ENCODE peak calls at places on chromosomes 16 and 17, in eight cellular contexts. One of them, this sample, is unnamed.

GRCh38 chr16:85555549-85556455 is 57.3 kb upstream of the GSE1 start:
- DNase-seq in CD8-positive, alpha-beta T cell: no peak
- DNase-seq in sigmoid colon: no peak
- DNase-seq in AG09309: no peak
- DNase-seq in A549: peak; percentile 18
- DNase-seq in heart right ventricle: peak; percentile 73
- DNase-seq in AG10803: peak; percentile 57
- DNase-seq in astrocyte of the spinal cord: peak; percentile 57
- DNase-seq in this sample: no peak

GRCh38 chr17:14156689-14157088 is 80.0 kb downstream of the CDRT15 start:
- DNase-seq in AG10803: peak; percentile 93
- DNase-seq in CD8-positive, alpha-beta T cell: no peak
- DNase-seq in AG09309: peak; percentile 82
- DNase-seq in astrocyte of the spinal cord: no peak
- DNase-seq in A549: no peak
- DNase-seq in heart right ventricle: no peak
- DNase-seq in sigmoid colon: no peak
- DNase-seq in this sample: no peak

GRCh38 chr16:67653131-67654068 is 6.7 kb downstream of the ACD start:
- DNase-seq in CD8-positive, alpha-beta T cell: no peak
- DNase-seq in sigmoid colon: no peak
- DNase-seq in astrocyte of the spinal cord: no peak
- DNase-seq in heart right ventricle: no peak
- DNase-seq in AG10803: no peak
- DNase-seq in A549: no peak
- DNase-seq in AG09309: no peak
- DNase-seq in this sample: no peak

GRCh38 chr16:86515780-86516617 is 5.7 kb downstream of the FOXF1 start:
- DNase-seq in heart right ventricle: no peak
- DNase-seq in A549: no peak
- DNase-seq in AG09309: no peak
- DNase-seq in CD8-positive, alpha-beta T cell: no peak
- DNase-seq in astrocyte of the spinal cord: peak; percentile 46
- DNase-seq in AG10803: peak; percentile 24
- DNase-seq in sigmoid colon: no peak
- DNase-seq in this sample: no peak

GRCh38 chr17:57011482-57012015 is 33.6 kb downstream of the SCPEP1 start:
- DNase-seq in A549: no peak
- DNase-seq in sigmoid colon: no peak
- DNase-seq in CD8-positive, alpha-beta T cell: no peak
- DNase-seq in AG10803: no peak
- DNase-seq in astrocyte of the spinal cord: no peak
- DNase-seq in heart right ventricle: no peak
- DNase-seq in AG09309: no peak
- DNase-seq in this sample: no peak

GRCh38 chr17:71163121-71163812 is 957.6 kb upstream of the SOX9 start:
- DNase-seq in AG09309: no peak
- DNase-seq in sigmoid colon: no peak
- DNase-seq in heart right ventricle: no peak
- DNase-seq in astrocyte of the spinal cord: peak; percentile 72
- DNase-seq in CD8-positive, alpha-beta T cell: no peak
- DNase-seq in A549: no peak
- DNase-seq in AG10803: no peak
- DNase-seq in this sample: no peak

GRCh38 chr16:53457670-53458069 is 23.4 kb downstream of the RBL2 start:
- DNase-seq in astrocyte of the spinal cord: peak; percentile 15
- DNase-seq in sigmoid colon: no peak
- DNase-seq in CD8-positive, alpha-beta T cell: peak; percentile 46
- DNase-seq in AG10803: no peak
- DNase-seq in AG09309: no peak
- DNase-seq in A549: no peak
- DNase-seq in heart right ventricle: no peak
- DNase-seq in this sample: no peak

GRCh38 chr17:40451420-40451819 is 8.2 kb downstream of the IGFBP4 start:
- DNase-seq in heart right ventricle: peak; percentile 84
- DNase-seq in sigmoid colon: peak; percentile 96
- DNase-seq in astrocyte of the spinal cord: peak; percentile 92
- DNase-seq in A549: no peak
- DNase-seq in AG10803: peak; percentile 98
- DNase-seq in AG09309: peak; percentile 90
- DNase-seq in CD8-positive, alpha-beta T cell: no peak
- DNase-seq in this sample: peak; percentile 91

GRCh38 chr17:13750783-13751484 is 149.2 kb upstream of the HS3ST3A1 start:
- DNase-seq in A549: no peak
- DNase-seq in astrocyte of the spinal cord: no peak
- DNase-seq in CD8-positive, alpha-beta T cell: no peak
- DNase-seq in sigmoid colon: no peak
- DNase-seq in heart right ventricle: no peak
- DNase-seq in AG09309: no peak
- DNase-seq in AG10803: peak; percentile 39
- DNase-seq in this sample: no peak

GRCh38 chr16:54073356-54073755 is 213.2 kb downstream of the IRX3 start:
- DNase-seq in A549: no peak
- DNase-seq in AG09309: no peak
- DNase-seq in AG10803: no peak
- DNase-seq in sigmoid colon: no peak
- DNase-seq in heart right ventricle: no peak
- DNase-seq in astrocyte of the spinal cord: no peak
- DNase-seq in CD8-positive, alpha-beta T cell: no peak
- DNase-seq in this sample: no peak

GRCh38 chr17:6701719-6702118 is 11.4 kb downstream of the SLC13A5 start:
- DNase-seq in A549: peak; percentile 50
- DNase-seq in AG10803: no peak
- DNase-seq in astrocyte of the spinal cord: no peak
- DNase-seq in AG09309: no peak
- DNase-seq in sigmoid colon: peak; percentile 43
- DNase-seq in heart right ventricle: no peak
- DNase-seq in CD8-positive, alpha-beta T cell: no peak
- DNase-seq in this sample: no peak

GRCh38 chr16:14576532-14576931 is 53.5 kb downstream of the PARN start:
- DNase-seq in sigmoid colon: no peak
- DNase-seq in heart right ventricle: no peak
- DNase-seq in AG10803: no peak
- DNase-seq in astrocyte of the spinal cord: no peak
- DNase-seq in CD8-positive, alpha-beta T cell: no peak
- DNase-seq in A549: no peak
- DNase-seq in AG09309: no peak
- DNase-seq in this sample: no peak

GRCh38 chr16:63617990-63618763 is 1503.7 kb downstream of the CDH11 start:
- DNase-seq in AG10803: no peak
- DNase-seq in AG09309: no peak
- DNase-seq in sigmoid colon: no peak
- DNase-seq in astrocyte of the spinal cord: no peak
- DNase-seq in A549: peak; percentile 73
- DNase-seq in CD8-positive, alpha-beta T cell: no peak
- DNase-seq in heart right ventricle: peak; percentile 25
- DNase-seq in this sample: no peak

GRCh38 chr17:16197276-16197675 is 18.1 kb downstream of the NCOR1 start:
- DNase-seq in astrocyte of the spinal cord: no peak
- DNase-seq in AG09309: no peak
- DNase-seq in sigmoid colon: no peak
- DNase-seq in AG10803: no peak
- DNase-seq in CD8-positive, alpha-beta T cell: no peak
- DNase-seq in heart right ventricle: no peak
- DNase-seq in A549: no peak
- DNase-seq in this sample: no peak

GRCh38 chr16:46808997-46809396 is 22.0 kb downstream of the C16orf87 start:
- DNase-seq in CD8-positive, alpha-beta T cell: no peak
- DNase-seq in AG09309: no peak
- DNase-seq in heart right ventricle: no peak
- DNase-seq in astrocyte of the spinal cord: no peak
- DNase-seq in A549: no peak
- DNase-seq in sigmoid colon: no peak
- DNase-seq in AG10803: no peak
- DNase-seq in this sample: no peak

GRCh38 chr17:5123343-5124124 is 7.7 kb downstream of the USP6 start:
- DNase-seq in heart right ventricle: peak; percentile 3
- DNase-seq in AG10803: no peak
- DNase-seq in sigmoid colon: peak; percentile 60
- DNase-seq in astrocyte of the spinal cord: no peak
- DNase-seq in A549: no peak
- DNase-seq in AG09309: no peak
- DNase-seq in CD8-positive, alpha-beta T cell: no peak
- DNase-seq in this sample: peak; percentile 63
- H3K4me3 ChIP-seq in heart right ventricle: peak overlapping the region; percentile 54
- H3K4me3 ChIP-seq in AG10803: no peak overlapping the region
- H3K4me3 ChIP-seq in sigmoid colon: peak overlapping the region; percentile 56
- H3K4me3 ChIP-seq in astrocyte of the spinal cord: no peak overlapping the region
- H3K4me3 ChIP-seq in A549: no peak overlapping the region
- H3K4me3 ChIP-seq in AG09309: no peak overlapping the region
- H3K4me3 ChIP-seq in CD8-positive, alpha-beta T cell: no peak overlapping the region
- H3K4me3 ChIP-seq in this sample: peak overlapping the region; percentile 67

DNA sequence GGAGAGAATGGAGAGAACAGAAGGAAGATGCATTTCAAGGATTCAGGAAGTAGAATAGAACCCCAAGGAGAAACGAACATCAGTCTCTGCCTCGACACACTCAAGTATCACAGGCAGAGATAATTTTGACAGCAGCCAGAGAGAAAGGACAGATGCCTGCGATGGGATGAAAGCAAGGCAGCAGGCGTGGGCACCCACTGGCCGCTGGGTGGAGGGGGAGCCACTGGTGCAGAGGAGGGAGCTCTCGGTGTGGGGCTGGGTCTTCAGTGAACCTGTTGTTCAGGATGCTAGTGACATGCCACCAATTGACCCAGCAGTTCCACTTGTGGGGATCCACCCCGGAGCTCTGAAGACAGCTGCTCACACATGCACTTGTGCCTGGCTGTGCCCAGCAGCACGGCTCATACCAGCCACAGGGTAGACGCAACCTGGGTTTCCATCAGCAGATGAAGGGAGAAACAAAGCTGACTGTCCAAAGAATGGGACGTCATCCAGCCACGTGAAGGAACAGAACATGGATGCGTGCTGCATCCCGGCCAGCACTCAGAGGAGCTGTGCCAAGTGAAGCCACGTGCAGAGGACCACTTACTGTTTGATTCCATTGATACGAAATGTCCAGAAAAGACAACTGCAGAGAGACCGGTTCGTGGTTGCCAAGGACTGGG is 127.0 kb downstream of the BANP start:
- DNase-seq in heart right ventricle: no peak
- DNase-seq in AG09309: no peak
- DNase-seq in sigmoid colon: no peak
- DNase-seq in astrocyte of the spinal cord: no peak
- DNase-seq in CD8-positive, alpha-beta T cell: no peak
- DNase-seq in A549: no peak
- DNase-seq in AG10803: no peak
- DNase-seq in this sample: no peak
- TF ChIP-seq CTCF in heart right ventricle: no peak
- TF ChIP-seq CTCF in AG09309: no peak
- TF ChIP-seq CTCF in sigmoid colon: no peak
- TF ChIP-seq CTCF in astrocyte of the spinal cord: no peak
- TF ChIP-seq CTCF in CD8-positive, alpha-beta T cell: no peak
- TF ChIP-seq CTCF in A549: no peak
- TF ChIP-seq CTCF in AG10803: no peak
- TF ChIP-seq CTCF in this sample: no peak

DNA sequence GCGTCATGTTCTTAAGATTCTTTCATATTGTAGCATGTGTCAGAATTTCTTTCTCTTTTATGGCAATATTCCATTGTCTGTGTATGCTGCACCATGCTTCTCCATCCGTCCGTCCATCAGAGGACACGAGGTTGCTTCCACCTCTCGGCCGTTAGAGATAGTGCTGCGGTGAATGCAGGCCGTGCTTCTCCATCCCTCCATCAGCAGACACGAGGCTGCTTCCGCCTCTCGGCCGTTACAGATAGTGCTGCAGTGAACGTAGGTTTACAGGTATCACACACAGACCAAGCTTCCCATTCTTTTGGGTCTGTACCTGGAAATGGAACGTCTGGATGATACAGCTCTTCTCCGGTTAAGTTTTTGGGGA is 113.5 kb downstream of the CMIP start:
- DNase-seq in sigmoid colon: no peak
- DNase-seq in AG09309: no peak
- DNase-seq in astrocyte of the spinal cord: no peak
- DNase-seq in CD8-positive, alpha-beta T cell: no peak
- DNase-seq in A549: no peak
- DNase-seq in heart right ventricle: no peak
- DNase-seq in AG10803: no peak
- DNase-seq in this sample: no peak
- H3K4me3 ChIP-seq in sigmoid colon: no peak overlapping the region
- H3K4me3 ChIP-seq in AG09309: no peak overlapping the region
- H3K4me3 ChIP-seq in astrocyte of the spinal cord: no peak overlapping the region
- H3K4me3 ChIP-seq in CD8-positive, alpha-beta T cell: no peak overlapping the region
- H3K4me3 ChIP-seq in A549: no peak overlapping the region
- H3K4me3 ChIP-seq in heart right ventricle: no peak overlapping the region
- H3K4me3 ChIP-seq in AG10803: no peak overlapping the region
- H3K4me3 ChIP-seq in this sample: no peak overlapping the region

GRCh38 chr17:59621771-59622170 is 2.1 kb downstream of the CLTC start:
- DNase-seq in CD8-positive, alpha-beta T cell: no peak
- DNase-seq in astrocyte of the spinal cord: no peak
- DNase-seq in heart right ventricle: no peak
- DNase-seq in A549: no peak
- DNase-seq in AG10803: peak; percentile 54
- DNase-seq in sigmoid colon: no peak
- DNase-seq in AG09309: no peak
- DNase-seq in this sample: no peak
- TF ChIP-seq CTCF in CD8-positive, alpha-beta T cell: no peak
- TF ChIP-seq CTCF in astrocyte of the spinal cord: no peak
- TF ChIP-seq CTCF in heart right ventricle: no peak
- TF ChIP-seq CTCF in A549: no peak
- TF ChIP-seq CTCF in AG10803: no peak
- TF ChIP-seq CTCF in sigmoid colon: no peak
- TF ChIP-seq CTCF in AG09309: no peak
- TF ChIP-seq CTCF in this sample: no peak

GRCh38 chr17:48995871-48996695 is 1.1 kb upstream of the IGF2BP1 start:
- DNase-seq in heart right ventricle: no peak
- DNase-seq in CD8-positive, alpha-beta T cell: no peak
- DNase-seq in AG10803: no peak
- DNase-seq in astrocyte of the spinal cord: peak; percentile 29
- DNase-seq in A549: peak; percentile 98
- DNase-seq in AG09309: no peak
- DNase-seq in sigmoid colon: no peak
- DNase-seq in this sample: peak; percentile 50
- H3K4me3 ChIP-seq in heart right ventricle: no peak overlapping the region
- H3K4me3 ChIP-seq in CD8-positive, alpha-beta T cell: no peak overlapping the region
- H3K4me3 ChIP-seq in AG10803: peak overlapping the region; percentile 79
- H3K4me3 ChIP-seq in astrocyte of the spinal cord: peak overlapping the region; percentile 88
- H3K4me3 ChIP-seq in A549: peak overlapping the region; percentile 60
- H3K4me3 ChIP-seq in AG09309: no peak overlapping the region
- H3K4me3 ChIP-seq in sigmoid colon: no peak overlapping the region
- H3K4me3 ChIP-seq in this sample: peak overlapping the region; percentile 44